ENCODE peak calls at places on chromosomes 16 and 17, in five cellular contexts. W, X, L, O and A are unnamed samples.

GRCh38 chr17:72726936-72727335 is 365.6 kb downstream of the SLC39A11 start:
- DNase-seq in W (no peak), X (no peak), L (no peak), O (no peak), A (no peak)

GRCh38 chr16:35409503-35409902 is 1950.1 kb downstream of the TP53TG3F start:
- DNase-seq in W (no peak), X (no peak), L (no peak), O (no peak), A (no peak)

GRCh38 chr16:88338111-88338510 is 44.6 kb upstream of the ZNF469 start:
- DNase-seq in W (no peak), X (no peak), L (no peak), O (no peak), A (no peak)

GRCh38 chr16:11672206-11673090 is 4.2 kb downstream of the SNN start:
- DNase-seq in W (no peak), X (no peak), L (no peak), O (no peak), A (no peak)

GRCh38 chr17:30393491-30393890 is 14.8 kb downstream of the CPD start:
- DNase-seq in W (no peak), X (no peak), L (no peak), O (no peak), A (no peak)

GRCh38 chr16:55249361-55249760 is 74.6 kb upstream of the IRX6 start:
- DNase-seq in W (no peak), X (no peak), L (no peak), O (no peak), A (no peak)

GRCh38 chr16:21599994-21600773 is 807 bp downstream of the METTL9 start:
- DNase-seq in W (no peak), X (no peak), L (no peak), O (no peak), A (no peak)

GRCh38 chr17:82414548-82415281 is 3.4 kb upstream of the HEXD start:
- DNase-seq in W (peak; percentile 80), X (no peak), L (peak; percentile 76), O (no peak), A (no peak)

GRCh38 chr16:11296351-11296705 is 15.2 kb upstream of the PRM1 start:
- DNase-seq in W (no peak), X (no peak), L (no peak), O (no peak), A (no peak)

GRCh38 chr17:81115749-81116464 is 49.4 kb upstream of the PVALEF start:
- DNase-seq in W (no peak), X (no peak), L (peak; percentile 34), O (no peak), A (no peak)

GRCh38 chr17:45584092-45585036 is 93.8 kb upstream of the PLEKHM1 start:
- DNase-seq in W (peak; percentile 52), X (no peak), L (peak; percentile 26), O (no peak), A (no peak)

GRCh38 chr17:80942360-80943345 is 49.0 kb upstream of the CHMP6 start:
- DNase-seq in W (peak; percentile 97), X (peak; percentile 17), L (peak; percentile 95), O (peak; percentile 33), A (peak; percentile 44)

GRCh38 chr16:3256146-3256875 is at the start of gene MEFV:
- DNase-seq in W (no peak), X (no peak), L (no peak), O (no peak), A (no peak)

GRCh38 chr16:86519649-86520316 is 9.5 kb downstream of the FOXF1 start:
- DNase-seq in W (peak; percentile 76), X (no peak), L (peak; percentile 51), O (peak; percentile 51), A (no peak)
- H3K4me3 ChIP-seq in W (no peak overlapping the region), X (no peak overlapping the region), L (no peak overlapping the region), O (peak overlapping the region; percentile 42), A (no peak overlapping the region)

GRCh38 chr16:79334127-79334526 is 266.4 kb downstream of the MAF start:
- DNase-seq in W (peak; percentile 38), X (no peak), L (no peak), O (no peak), A (no peak)
- TF ChIP-seq CTCF in W (peak; percentile 44), X (no peak), L (peak; percentile 39), O (no peak), A (no peak)

GRCh38 chr17:13596241-13596941 is 5.3 kb downstream of the HS3ST3A1 start:
- DNase-seq in W (peak; percentile 39), X (no peak), L (no peak), O (no peak), A (no peak)

GRCh38 chr17:13593021-13593751 is 8.5 kb downstream of the HS3ST3A1 start:
- DNase-seq in W (no peak), X (no peak), L (no peak), O (no peak), A (no peak)

GRCh38 chr17:13593757-13594156 is 8.0 kb downstream of the HS3ST3A1 start:
- DNase-seq in W (no peak), X (no peak), L (no peak), O (no peak), A (peak; percentile 63)

GRCh38 chr17:13594310-13594709 is 7.4 kb downstream of the HS3ST3A1 start:
- DNase-seq in W (no peak), X (no peak), L (no peak), O (no peak), A (peak; percentile 21)

GRCh38 chr17:13594762-13595697 is 6.7 kb downstream of the HS3ST3A1 start:
- DNase-seq in W (peak; percentile 92), X (peak; percentile 16), L (peak; percentile 27), O (peak; percentile 82), A (peak; percentile 72)
- H3K4me3 ChIP-seq in W (no peak overlapping the region), X (no peak overlapping the region), L (no peak overlapping the region), O (peak overlapping the region; percentile 17), A (peak overlapping the region; percentile 8)

DNA sequence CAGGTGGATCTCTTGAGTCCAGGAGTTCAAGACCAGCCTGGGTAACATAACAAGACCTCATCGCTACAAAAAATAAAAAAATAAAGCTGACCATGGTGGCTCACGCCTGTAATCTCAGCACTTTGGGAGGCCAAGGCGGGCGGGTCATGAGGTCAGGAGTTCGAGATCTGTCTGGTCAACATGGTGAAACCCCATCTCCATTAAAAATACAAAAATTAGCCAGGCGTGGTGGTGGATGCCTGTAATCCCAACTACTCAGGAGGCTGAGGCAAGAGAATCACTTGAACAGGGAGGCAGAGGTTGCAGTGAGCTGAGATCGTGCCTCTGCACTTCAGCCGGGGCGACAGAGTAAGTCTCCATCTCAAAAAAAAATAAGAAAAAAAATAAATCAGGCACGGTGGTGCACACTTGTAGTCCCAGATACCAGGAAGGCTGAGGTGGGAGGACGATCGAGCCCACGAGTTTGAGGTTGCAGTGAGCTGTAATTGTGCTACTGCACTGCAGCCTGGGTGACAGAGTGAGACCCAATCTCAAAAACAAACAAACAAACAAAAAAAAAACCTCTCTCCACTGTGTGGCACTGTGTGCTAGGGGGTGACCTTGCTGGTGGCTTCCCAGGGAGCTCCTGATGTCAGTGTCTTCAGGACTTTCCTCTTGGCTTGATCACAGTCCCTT is 19.8 kb upstream of the MAPK3 start:
- DNase-seq in W (no peak), X (no peak), L (no peak), O (no peak), A (no peak)
- TF ChIP-seq CTCF in W (no peak), X (no peak), L (no peak), O (no peak), A (no peak)

DNA sequence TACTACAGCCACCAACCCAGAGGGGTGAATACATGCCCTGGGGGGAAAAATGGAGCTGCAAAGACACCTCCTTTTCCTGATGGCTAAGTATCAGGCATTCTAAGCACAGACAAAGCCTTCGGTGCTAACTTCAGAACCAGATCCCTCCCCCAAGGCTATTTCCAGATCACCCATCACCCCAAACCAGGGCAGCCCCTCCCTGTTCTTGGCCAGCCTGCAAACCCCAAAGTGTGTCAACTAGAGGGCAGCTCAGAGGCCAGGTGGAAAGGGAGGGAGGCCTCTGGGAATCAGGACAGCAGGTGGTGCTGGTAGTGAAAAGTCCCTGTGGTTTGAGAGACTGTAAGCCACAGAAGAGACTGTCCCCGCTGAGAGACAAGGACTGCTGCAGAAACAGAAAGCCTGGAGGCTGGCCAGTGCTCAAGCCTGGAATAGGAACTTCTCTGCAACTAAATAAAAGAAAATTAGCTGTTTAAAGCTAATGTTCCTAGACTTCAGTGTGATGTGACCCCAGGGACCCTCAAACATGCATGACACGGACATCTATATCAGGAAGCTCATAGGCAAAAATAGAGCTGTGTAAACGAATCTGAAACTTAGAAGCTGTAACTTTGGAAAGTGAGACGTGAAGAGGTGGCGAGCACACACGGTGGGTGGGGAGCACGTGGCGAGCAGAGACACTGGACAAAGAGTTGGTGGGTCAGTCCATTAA is 9.1 kb downstream of the TUBG1 start:
- DNase-seq in W (peak; percentile 74), X (no peak), L (peak; percentile 60), O (no peak), A (no peak)
- H3K4me3 ChIP-seq in W (no peak overlapping the region), X (no peak overlapping the region), L (peak overlapping the region; percentile 46), O (no peak overlapping the region), A (no peak overlapping the region)

DNA sequence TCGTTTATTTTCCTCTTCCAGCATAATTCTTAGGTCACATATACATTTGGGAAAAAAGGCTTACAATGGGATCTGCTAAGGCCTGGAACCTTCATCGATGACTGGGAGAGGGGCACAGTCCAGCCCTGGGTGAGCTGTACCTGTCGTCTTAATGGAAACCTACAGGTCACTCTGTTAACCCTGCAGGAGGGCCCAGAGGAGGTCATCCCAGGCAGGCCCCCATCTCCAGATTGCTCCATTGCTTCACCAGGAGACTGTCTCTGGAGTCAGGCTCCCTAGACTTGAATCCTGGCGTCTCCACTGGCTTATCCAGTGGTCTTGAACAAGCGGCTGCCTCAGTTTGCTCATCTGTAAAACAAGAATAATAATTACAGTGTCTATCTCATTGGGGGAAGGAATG is 31.1 kb upstream of the TAC4 start:
- DNase-seq in W (no peak), X (no peak), L (no peak), O (no peak), A (no peak)
- TF ChIP-seq CTCF in W (no peak), X (no peak), L (no peak), O (no peak), A (no peak)